ENCODE peak calls at places on chromosomes 11 and 22, in seven cellular contexts. A is IMR-90, V is neural crest cell, Y is endothelial cell, I is adrenal gland, W is tibial artery, T is brain microvascular endothelial cell. B is an unnamed sample.

GRCh38 chr22:17792289-17792688 is 18.0 kb upstream of the BID start:
- DNase-seq in A (no peak), V (no peak), Y (no peak), I (no peak), W (no peak), T (no peak), B (no peak)

GRCh38 chr11:129374081-129374992 is 1.3 kb upstream of the BARX2 start:
- DNase-seq in A (no peak), V (no peak), Y (peak), I (no peak), W (no peak), T (no peak), B (no peak)

GRCh38 chr11:96187779-96188624 is 155.0 kb downstream of the MAML2 start:
- DNase-seq in A (peak), V (no peak), Y (no peak), I (peak), W (no peak), T (peak), B (no peak)

GRCh38 chr22:36467946-36468345 is 13.5 kb downstream of the TXN2 start:
- DNase-seq in A (peak), V (no peak), Y (no peak), I (no peak), W (peak), T (peak), B (no peak)

GRCh38 chr22:17342361-17342760 is 26.9 kb upstream of the CECR2 start:
- DNase-seq in A (no peak), V (no peak), Y (no peak), I (no peak), W (no peak), T (no peak), B (no peak)

GRCh38 chr11:19725379-19726079 is 12.9 kb downstream of the NAV2 start:
- DNase-seq in A (no peak), V (no peak), Y (no peak), I (no peak), W (peak), T (no peak), B (no peak)

GRCh38 chr11:104731890-104732289 is 166.4 kb downstream of the CASP12 start:
- DNase-seq in A (no peak), V (no peak), Y (no peak), I (no peak), W (no peak), T (no peak), B (no peak)

GRCh38 chr22:11042116-11042515 is 4485.9 kb upstream of the OR11H1 start:
- DNase-seq in A (no peak), V (no peak), Y (no peak), I (no peak), W (no peak), T (no peak), B (no peak)

GRCh38 chr22:23260645-23261581 is 80.6 kb downstream of the BCR start:
- DNase-seq in A (no peak), V (no peak), Y (no peak), I (no peak), W (no peak), T (no peak), B (no peak)

GRCh38 chr11:72244317-72245231 is 598 bp upstream of the PHOX2A start:
- DNase-seq in A (no peak), V (no peak), Y (no peak), I (peak), W (no peak), T (no peak), B (peak)

GRCh38 chr22:26169312-26170111 is at the start of gene SEZ6L:
- DNase-seq in A (no peak), V (peak), Y (peak), I (peak), W (peak), T (no peak), B (peak)

GRCh38 chr11:77074626-77075221 is 8.0 kb downstream of the CAPN5 start:
- DNase-seq in A (no peak), V (no peak), Y (no peak), I (no peak), W (peak), T (no peak), B (no peak)

GRCh38 chr11:2807276-2807681 is 78.3 kb downstream of the CDKN1C start:
- DNase-seq in A (no peak), V (no peak), Y (no peak), I (peak), W (peak), T (no peak), B (peak)

GRCh38 chr11:449889-450808 is at the start of gene PTDSS2:
- DNase-seq in A (peak), V (peak), Y (peak), I (peak), W (peak), T (peak), B (peak)

GRCh38 chr11:7160814-7161489 is 72.2 kb downstream of the RBMXL2 start:
- DNase-seq in A (no peak), V (no peak), Y (no peak), I (no peak), W (no peak), T (no peak), B (no peak)

GRCh38 chr11:125372088-125372487 is 124.0 kb downstream of the FEZ1 start:
- DNase-seq in A (no peak), V (no peak), Y (no peak), I (no peak), W (no peak), T (no peak), B (no peak)

GRCh38 chr11:130325691-130326090 is 11.0 kb upstream of the ZBTB44 start:
- DNase-seq in A (no peak), V (no peak), Y (no peak), I (no peak), W (no peak), T (no peak), B (no peak)

GRCh38 chr11:17014774-17015638 is 792 bp upstream of the PLEKHA7 start:
- DNase-seq in A (no peak), V (peak), Y (peak), I (no peak), W (no peak), T (peak), B (peak)

GRCh38 chr22:43136255-43136654 is 6.9 kb downstream of the MCAT start:
- DNase-seq in A (peak), V (peak), Y (peak), I (no peak), W (no peak), T (no peak), B (peak)

GRCh38 chr11:73344191-73344607 is 32.0 kb upstream of the RELT start:
- DNase-seq in A (no peak), V (no peak), Y (no peak), I (peak), W (peak), T (no peak), B (no peak)

GRCh38 chr11:35013514-35014191 is 97.2 kb downstream of the PDHX start:
- DNase-seq in A (no peak), V (no peak), Y (no peak), I (no peak), W (no peak), T (no peak), B (no peak)

GRCh38 chr22:37187891-37188761 is at the start of gene C1QTNF6:
- DNase-seq in A (peak), V (peak), Y (peak), I (peak), W (peak), T (no peak), B (peak)

GRCh38 chr22:22099833-22100812 is 117.5 kb upstream of the TOP3B start:
- DNase-seq in A (peak), V (no peak), Y (no peak), I (no peak), W (no peak), T (peak), B (no peak)

GRCh38 chr11:104198576-104198975 is 34.6 kb upstream of the PDGFD start:
- DNase-seq in A (no peak), V (no peak), Y (no peak), I (no peak), W (no peak), T (no peak), B (no peak)

GRCh38 chr11:914747-915493 is 4.3 kb upstream of the CHID1 start:
- DNase-seq in A (no peak), V (no peak), Y (no peak), I (peak), W (peak), T (no peak), B (no peak)

GRCh38 chr11:128040603-128041002 is 546.8 kb downstream of the ETS1 start:
- DNase-seq in A (no peak), V (no peak), Y (no peak), I (no peak), W (no peak), T (no peak), B (no peak)

GRCh38 chr11:64656797-64657196 is 65.8 kb downstream of the SLC22A12 start:
- DNase-seq in A (no peak), V (no peak), Y (peak), I (no peak), W (no peak), T (no peak), B (peak)

GRCh38 chr22:31243339-31244043 is 31.4 kb downstream of the LIMK2 start:
- DNase-seq in A (no peak), V (no peak), Y (no peak), I (no peak), W (no peak), T (no peak), B (no peak)

GRCh38 chr22:37487559-37487958 is 1.4 kb upstream of the MFNG start:
- DNase-seq in A (no peak), V (no peak), Y (no peak), I (no peak), W (no peak), T (no peak), B (no peak)

GRCh38 chr11:13603661-13604060 is 64.8 kb upstream of the FAR1 start:
- DNase-seq in A (no peak), V (no peak), Y (no peak), I (no peak), W (no peak), T (no peak), B (no peak)

GRCh38 chr11:13606701-13607100 is 61.8 kb upstream of the FAR1 start:
- DNase-seq in A (no peak), V (no peak), Y (no peak), I (no peak), W (no peak), T (no peak), B (no peak)

GRCh38 chr11:13602844-13603243 is 65.6 kb upstream of the FAR1 start:
- DNase-seq in A (no peak), V (no peak), Y (no peak), I (no peak), W (no peak), T (no peak), B (no peak)
- TF ChIP-seq CTCF in A (no peak), V (no peak), Y (no peak), I (no peak), W (no peak), T (no peak), B (no peak)

DNA sequence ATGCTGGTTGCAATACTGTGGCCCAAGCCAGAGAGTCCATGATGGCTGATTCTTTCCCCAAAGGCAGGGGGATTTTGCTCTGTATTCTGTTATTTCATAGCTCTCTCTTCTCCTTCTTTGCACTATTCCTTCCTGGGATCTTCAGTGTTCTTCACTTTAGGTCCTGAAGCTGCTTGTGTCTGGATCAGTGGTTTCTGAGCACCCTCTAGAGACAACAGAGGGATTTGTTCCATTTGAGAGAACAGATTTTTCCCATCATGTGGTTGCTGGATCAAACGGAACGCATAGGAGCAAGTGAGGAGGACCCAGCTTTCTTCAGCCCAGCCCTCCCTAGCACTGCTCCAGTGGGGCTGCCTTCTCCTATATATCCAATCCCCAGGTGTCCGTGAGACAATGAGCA is 68.7 kb upstream of the SYN3 start:
- DNase-seq in A (no peak), V (no peak), Y (no peak), I (no peak), W (no peak), T (no peak), B (no peak)
- TF ChIP-seq CTCF in A (no peak), V (peak), Y (no peak), I (peak), W (no peak), T (no peak), B (peak)

GRCh38 chr11:46574656-46575055 is 19.2 kb downstream of the AMBRA1 start:
- DNase-seq in A (no peak), V (no peak), Y (no peak), I (no peak), W (no peak), T (no peak), B (no peak)
- TF ChIP-seq CTCF in A (no peak), V (no peak), Y (no peak), I (no peak), W (no peak), T (no peak), B (no peak)

GRCh38 chr11:75349540-75350116 is 1.8 kb downstream of the ARRB1 start:
- DNase-seq in A (no peak), V (no peak), Y (no peak), I (no peak), W (peak), T (no peak), B (no peak)

GRCh38 chr11:75352417-75353206 is 1.2 kb upstream of the ARRB1 start:
- DNase-seq in A (no peak), V (no peak), Y (peak), I (peak), W (peak), T (no peak), B (no peak)

GRCh38 chr11:75350743-75351540 is 519 bp downstream of the ARRB1 start:
- DNase-seq in A (peak), V (no peak), Y (peak), I (peak), W (peak), T (no peak), B (peak)

GRCh38 chr11:75350122-75350742 is 1.2 kb downstream of the ARRB1 start:
- DNase-seq in A (no peak), V (no peak), Y (no peak), I (no peak), W (no peak), T (no peak), B (no peak)

DNA sequence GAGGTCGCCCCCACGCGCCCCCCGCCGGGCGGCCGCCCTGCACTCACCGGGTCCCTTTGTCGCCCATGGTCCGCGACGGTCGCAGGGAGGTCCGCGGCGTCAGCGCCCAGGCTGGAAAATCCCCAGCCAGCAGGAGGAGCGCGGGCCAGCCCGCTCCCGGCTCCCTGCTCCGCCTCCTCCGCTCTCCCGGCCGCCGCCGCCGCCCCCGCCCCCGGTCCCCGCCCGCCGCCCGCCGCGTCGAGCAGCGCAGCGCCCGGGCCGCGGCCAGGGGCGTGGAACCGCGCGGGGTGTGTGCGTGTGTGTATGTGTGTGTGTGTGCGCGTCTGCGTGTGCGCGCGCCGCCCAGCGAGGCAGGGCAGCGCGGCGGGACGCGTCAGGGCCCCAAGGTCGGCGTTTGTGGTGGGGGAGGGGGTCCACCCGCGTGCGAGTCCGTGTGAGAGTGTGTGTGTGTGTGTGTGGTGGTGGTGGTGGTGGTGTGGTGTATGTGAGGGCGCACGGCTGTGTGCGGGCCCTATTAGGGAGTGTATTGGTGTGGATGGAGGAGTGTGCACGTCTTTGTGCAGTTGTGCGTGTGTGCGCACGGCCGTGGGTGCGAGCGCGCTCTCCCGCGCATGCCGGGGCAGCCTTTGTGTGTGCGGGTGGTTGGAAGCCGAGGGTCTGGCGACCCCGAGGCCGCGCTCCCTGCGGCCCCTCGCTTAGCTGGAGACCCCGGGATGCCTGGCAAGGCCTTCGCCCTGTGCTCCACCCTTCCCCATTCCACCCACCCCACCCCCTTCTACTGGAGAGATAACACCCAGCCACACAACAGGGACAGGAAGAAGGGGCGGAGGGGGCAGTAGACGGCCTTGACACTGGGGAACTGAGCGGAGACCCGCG is at the start of gene ARRB1:
- DNase-seq in A (no peak), V (peak), Y (peak), I (peak), W (peak), T (peak), B (peak)
- TF ChIP-seq CTCF in A (no peak), V (no peak), Y (no peak), I (no peak), W (no peak), T (peak), B (no peak)

DNA sequence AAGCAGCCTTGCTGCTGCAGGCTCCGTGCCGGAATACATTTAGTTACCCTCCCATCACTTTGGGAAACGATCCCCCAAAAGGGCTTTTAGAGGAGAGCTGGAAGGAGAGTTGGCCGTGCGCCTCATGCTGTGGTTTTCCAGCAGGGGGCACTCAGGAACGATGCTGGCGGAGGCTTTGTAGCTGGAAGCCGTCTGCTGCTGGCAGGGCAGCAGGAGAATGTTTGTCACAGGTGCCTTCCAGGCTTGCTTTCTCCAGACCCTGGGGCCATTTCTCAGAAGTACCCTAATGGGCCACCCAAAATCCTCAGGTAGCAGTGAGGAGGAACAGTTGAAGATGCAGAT is 30.0 kb upstream of the CABP7 start:
- DNase-seq in A (peak), V (peak), Y (peak), I (peak), W (no peak), T (peak), B (peak)
- TF ChIP-seq CTCF in A (peak), V (peak), Y (peak), I (peak), W (peak), T (peak), B (peak)

DNA sequence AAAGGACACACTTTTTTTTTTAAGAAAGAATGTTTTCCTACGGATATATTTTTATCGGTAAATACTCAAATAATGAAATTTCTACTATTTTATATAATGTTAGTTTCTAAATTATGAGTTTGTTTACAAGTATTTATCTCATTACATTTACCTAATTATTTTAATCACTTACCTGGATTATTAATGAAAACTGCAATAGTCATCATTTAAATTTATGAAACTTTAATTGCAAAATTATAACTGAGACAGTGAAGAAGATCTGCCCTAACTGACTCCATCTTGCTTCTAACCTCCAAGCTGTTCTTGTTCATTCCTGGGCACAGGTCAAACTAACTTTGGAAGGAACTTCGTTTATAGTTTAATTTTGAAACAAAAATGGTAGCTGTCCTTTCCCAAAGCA is 25.2 kb upstream of the VSTM5 start:
- DNase-seq in A (no peak), V (no peak), Y (no peak), I (no peak), W (no peak), T (no peak), B (no peak)
- TF ChIP-seq CTCF in A (no peak), V (no peak), Y (no peak), I (no peak), W (no peak), T (no peak), B (no peak)

DNA sequence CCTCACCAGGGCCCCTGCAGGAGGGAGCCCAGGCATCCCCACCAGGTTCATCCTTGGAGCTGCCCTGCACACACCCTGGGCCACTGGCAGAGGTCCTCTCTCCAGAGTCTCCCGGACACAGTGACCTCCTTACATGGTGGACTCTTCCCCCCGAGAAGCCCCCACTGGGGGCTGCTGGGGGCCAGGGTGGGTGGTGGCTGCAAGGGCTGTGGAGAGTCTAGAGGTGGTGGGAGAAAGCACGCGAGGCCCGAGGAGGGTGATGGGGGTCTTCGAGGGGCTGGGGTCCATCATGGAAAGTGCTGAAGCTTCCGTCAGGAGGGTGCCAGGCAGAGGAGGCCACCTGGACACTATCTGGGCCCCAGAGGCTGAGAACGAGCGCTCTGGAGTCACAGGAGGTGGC is 17.6 kb downstream of the PGA5 start:
- DNase-seq in A (no peak), V (no peak), Y (no peak), I (no peak), W (no peak), T (no peak), B (no peak)
- TF ChIP-seq CTCF in A (no peak), V (no peak), Y (no peak), I (no peak), W (no peak), T (no peak), B (no peak)

GRCh38 chr22:45548991-45549736 is 46.5 kb downstream of the FBLN1 start:
- DNase-seq in A (peak), V (no peak), Y (no peak), I (no peak), W (peak), T (peak), B (no peak)
- TF ChIP-seq CTCF in A (peak), V (peak), Y (no peak), I (no peak), W (peak), T (peak), B (no peak)

GRCh38 chr11:133967599-133968238 is 11.0 kb upstream of the IGSF9B start:
- DNase-seq in A (no peak), V (no peak), Y (no peak), I (no peak), W (no peak), T (no peak), B (no peak)

GRCh38 chr11:133966147-133966546 is 9.4 kb upstream of the IGSF9B start:
- DNase-seq in A (no peak), V (no peak), Y (no peak), I (no peak), W (no peak), T (no peak), B (no peak)

GRCh38 chr11:133964946-133965632 is 8.3 kb upstream of the IGSF9B start:
- DNase-seq in A (no peak), V (no peak), Y (no peak), I (no peak), W (peak), T (no peak), B (no peak)

GRCh38 chr11:133968300-133968699 is 11.5 kb upstream of the IGSF9B start:
- DNase-seq in A (no peak), V (peak), Y (peak), I (no peak), W (no peak), T (no peak), B (no peak)

GRCh38 chr11:133966924-133967598 is 10.3 kb upstream of the IGSF9B start:
- DNase-seq in A (no peak), V (peak), Y (peak), I (peak), W (no peak), T (no peak), B (peak)
- TF ChIP-seq CTCF in A (peak), V (peak), Y (peak), I (peak), W (peak), T (peak), B (peak)